ENCODE peak calls at places on chromosomes 1 and 21, in six cellular contexts. P is glutamatergic neuron; W is naive B cell; D is activated naive CD4-positive, alpha-beta T cell treated with Interleukin-2 at 50 U/mL for 16 hours; I is NCI-H1694; H is brain microvascular endothelial cell. S is an unnamed sample.

GRCh38 chr1:195981448-195982139 is 626.6 kb downstream of the KCNT2 start:
- DNase-seq in P (no peak), W (no peak), D (no peak), I (no peak), H (peak), S (no peak)

GRCh38 chr1:24683713-24684162 is 40.6 kb downstream of the SRRM1 start:
- DNase-seq in P (no peak), W (no peak), D (no peak), I (no peak), H (peak), S (no peak)

GRCh38 chr1:220761688-220762427 is 13.7 kb downstream of the MTARC2 start:
- DNase-seq in P (no peak), W (no peak), D (no peak), I (no peak), H (no peak), S (no peak)

GRCh38 chr1:210384625-210385024 is 55.9 kb downstream of the HHAT start:
- DNase-seq in P (no peak), W (no peak), D (no peak), I (no peak), H (no peak), S (no peak)

GRCh38 chr1:203187306-203188264 is 1.1 kb upstream of the CHI3L1 start:
- DNase-seq in P (no peak), W (no peak), D (no peak), I (no peak), H (no peak), S (peak)

GRCh38 chr1:97806996-97807395 is 113.8 kb downstream of the DPYD start:
- DNase-seq in P (no peak), W (no peak), D (no peak), I (no peak), H (no peak), S (no peak)

GRCh38 chr1:198201956-198202784 is 45.4 kb downstream of the NEK7 start:
- DNase-seq in P (no peak), W (no peak), D (peak), I (no peak), H (no peak), S (no peak)

GRCh38 chr1:30033276-30034104 is 689.9 kb downstream of the MATN1 start:
- DNase-seq in P (no peak), W (no peak), D (no peak), I (no peak), H (no peak), S (no peak)

GRCh38 chr1:205247130-205247921 is 19.6 kb downstream of the TMCC2 start:
- DNase-seq in P (no peak), W (no peak), D (no peak), I (no peak), H (no peak), S (peak)

GRCh38 chr1:61289232-61289967 is 207.0 kb downstream of the NFIA start:
- DNase-seq in P (no peak), W (no peak), D (no peak), I (no peak), H (no peak), S (no peak)

GRCh38 chr1:172500207-172500606 is 32.7 kb upstream of the SUCO start:
- DNase-seq in P (no peak), W (no peak), D (no peak), I (no peak), H (no peak), S (no peak)

GRCh38 chr1:223358826-223359225 is 5.2 kb downstream of the SUSD4 start:
- DNase-seq in P (no peak), W (no peak), D (no peak), I (no peak), H (no peak), S (no peak)

GRCh38 chr1:14850563-14850962 is 252.1 kb downstream of the KAZN start:
- DNase-seq in P (no peak), W (no peak), D (no peak), I (no peak), H (no peak), S (no peak)

GRCh38 chr1:50959303-50959912 is 659 bp downstream of the FAF1 start:
- DNase-seq in P (no peak), W (no peak), D (no peak), I (no peak), H (peak), S (no peak)

GRCh38 chr1:147895123-147895522 is 7.5 kb upstream of the GJA8 start:
- DNase-seq in P (no peak), W (no peak), D (no peak), I (no peak), H (no peak), S (no peak)

GRCh38 chr1:167082511-167083027 is 7.6 kb downstream of the GPA33 start:
- DNase-seq in P (no peak), W (no peak), D (no peak), I (no peak), H (no peak), S (no peak)

GRCh38 chr21:32020551-32020950 is 147.7 kb downstream of the HUNK start:
- DNase-seq in P (no peak), W (no peak), D (no peak), I (no peak), H (no peak), S (no peak)

GRCh38 chr1:168626326-168626725 is 49.9 kb downstream of the XCL1 start:
- DNase-seq in P (no peak), W (no peak), D (no peak), I (no peak), H (no peak), S (no peak)

GRCh38 chr1:205354259-205354904 is 2.3 kb downstream of the KLHDC8A start:
- DNase-seq in P (peak), W (peak), D (peak), I (peak), H (peak), S (peak)

GRCh38 chr1:172401907-172402306 is 18.6 kb upstream of the C1orf105 start:
- DNase-seq in P (no peak), W (no peak), D (no peak), I (no peak), H (no peak), S (no peak)

S was measured in globus pallidus.